ENCODE peak calls at places on chromosomes 6 and 20, in nine cellular contexts. D, L, C, I, E, U, S, H and Z are unnamed samples.
A peak's percentile ranks its signal among the peaks of the same experiment; 100 is the strongest.

GRCh38 chr6:72619883-72620696 is 1.8 kb upstream of the KCNQ5 start:
- DNase-seq in D (peak; percentile 90), L (peak; percentile 59), C (peak; percentile 56), I (peak; percentile 14), E (no peak), U (peak; percentile 52), S (peak; percentile 54), H (peak; percentile 66), Z (peak; percentile 40)

GRCh38 chr6:154878866-154879491 is 116.1 kb upstream of the TIAM2 start:
- DNase-seq in D (no peak), L (peak; percentile 20), C (peak; percentile 25), I (no peak), E (no peak), U (no peak), S (no peak), H (no peak), Z (no peak)

GRCh38 chr20:32149566-32150170 is 40.2 kb downstream of the TM9SF4 start:
- DNase-seq in D (no peak), L (peak; percentile 19), C (peak; percentile 15), I (no peak), E (no peak), U (no peak), S (no peak), H (peak; percentile 26), Z (no peak)

GRCh38 chr20:62012631-62013030 is 53.0 kb downstream of the TAF4 start:
- DNase-seq in D (no peak), L (no peak), C (no peak), I (no peak), E (no peak), U (no peak), S (peak; percentile 10), H (no peak), Z (no peak)

GRCh38 chr6:30171677-30172471 is 8.5 kb downstream of the TRIM15 start:
- DNase-seq in D (peak; percentile 11), L (peak; percentile 12), C (no peak), I (no peak), E (peak; percentile 17), U (peak; percentile 86), S (peak; percentile 35), H (peak; percentile 16), Z (peak; percentile 39)

GRCh38 chr6:19478992-19479391 is 358.2 kb upstream of the ID4 start:
- DNase-seq in D (no peak), L (peak; percentile 78), C (peak; percentile 33), I (no peak), E (no peak), U (no peak), S (peak; percentile 12), H (peak; percentile 45), Z (peak; percentile 38)

GRCh38 chr20:7924692-7925091 is 15.6 kb downstream of the HAO1 start:
- DNase-seq in D (no peak), L (peak; percentile 95), C (peak; percentile 94), I (no peak), E (no peak), U (peak; percentile 16), S (no peak), H (peak; percentile 62), Z (peak; percentile 52)

GRCh38 chr6:5325173-5325572 is 63.9 kb downstream of the FARS2 start:
- DNase-seq in D (no peak), L (no peak), C (no peak), I (no peak), E (peak; percentile 40), U (no peak), S (no peak), H (no peak), Z (no peak)

GRCh38 chr6:41653642-41654432 is 15.6 kb downstream of the MDFI start:
- DNase-seq in D (no peak), L (no peak), C (no peak), I (no peak), E (no peak), U (no peak), S (no peak), H (no peak), Z (no peak)